ENCODE peak calls at places on chromosomes 7 and 10, in six cellular contexts. B is heart left ventricle; R is activated CD4-positive, alpha-beta T cell treated with anti-CD3 and anti-CD28 coated beads, Interleukin-2, amount 10 ng/mL, durations not matched to agents 7 days and 5 days; Y is stimulated activated naive B cell treated with anti-CD40 and anti-IgM and Interleukin-4, amounts not matched to agents 10 μg/mL and 1 μg/mL and 100 μg/mL, for 72 hours; G is germinal center; I is osteocyte. Q is an unnamed sample.

GRCh38 chr10:96413151-96413787 is 54.5 kb upstream of the OPALIN start:
- DNase-seq in B (no peak), R (no peak), Y (no peak), G (no peak), I (peak), Q (no peak)

GRCh38 chr10:74930962-74931361 is 104.6 kb downstream of the KAT6B start:
- DNase-seq in B (no peak), R (no peak), Y (no peak), G (no peak), I (no peak), Q (no peak)

GRCh38 chr10:72783290-72783689 is 91.3 kb downstream of the MCU start:
- DNase-seq in B (no peak), R (no peak), Y (no peak), G (no peak), I (no peak), Q (peak)

GRCh38 chr10:93542358-93542791 is 24.1 kb upstream of the FFAR4 start:
- DNase-seq in B (peak), R (no peak), Y (no peak), G (no peak), I (no peak), Q (no peak)

GRCh38 chr10:108582387-108582786 is 1340.9 kb downstream of the XPNPEP1 start:
- DNase-seq in B (no peak), R (no peak), Y (no peak), G (no peak), I (no peak), Q (no peak)

GRCh38 chr7:130943336-130943901 is 209.4 kb upstream of the KLF14 start:
- DNase-seq in B (no peak), R (no peak), Y (no peak), G (peak), I (no peak), Q (peak)

GRCh38 chr7:22657479-22657878 is 69.5 kb upstream of the IL6 start:
- DNase-seq in B (no peak), R (peak), Y (no peak), G (no peak), I (no peak), Q (no peak)

GRCh38 chr10:92475357-92475868 is 98.5 kb downstream of the IDE start:
- DNase-seq in B (no peak), R (no peak), Y (no peak), G (no peak), I (no peak), Q (no peak)

GRCh38 chr10:118968482-118968881 is 61.0 kb upstream of the NANOS1 start:
- DNase-seq in B (no peak), R (no peak), Y (no peak), G (no peak), I (no peak), Q (no peak)

GRCh38 chr7:50069613-50070012 is 23.4 kb downstream of the ZPBP start:
- DNase-seq in B (no peak), R (peak), Y (peak), G (no peak), I (no peak), Q (peak)

GRCh38 chr7:116231543-116232401 is 21.4 kb downstream of the TES start:
- DNase-seq in B (no peak), R (no peak), Y (no peak), G (no peak), I (no peak), Q (no peak)

GRCh38 chr7:149369497-149369896 is 91.4 kb downstream of the ZNF777 start:
- DNase-seq in B (no peak), R (no peak), Y (no peak), G (no peak), I (no peak), Q (peak)

GRCh38 chr7:93559624-93560491 is 14.7 kb downstream of the CALCR start:
- DNase-seq in B (no peak), R (no peak), Y (no peak), G (no peak), I (no peak), Q (no peak)

GRCh38 chr7:119374436-119374835 is 898.5 kb upstream of the KCND2 start:
- DNase-seq in B (no peak), R (no peak), Y (no peak), G (no peak), I (no peak), Q (no peak)

GRCh38 chr7:120738816-120739215 is 119.1 kb downstream of the TSPAN12 start:
- DNase-seq in B (no peak), R (no peak), Y (no peak), G (no peak), I (no peak), Q (no peak)

GRCh38 chr10:12589271-12589670 is 239.9 kb downstream of the CAMK1D start:
- DNase-seq in B (no peak), R (no peak), Y (no peak), G (no peak), I (no peak), Q (no peak)

GRCh38 chr7:163298-163695 is 29.1 kb upstream of the FAM20C start:
- DNase-seq in B (no peak), R (no peak), Y (no peak), G (no peak), I (no peak), Q (no peak)

GRCh38 chr7:99440195-99440594 is 1.5 kb downstream of the CPSF4 start:
- DNase-seq in B (no peak), R (no peak), Y (no peak), G (no peak), I (no peak), Q (peak)

GRCh38 chr10:81018898-81019890 is 481.5 kb downstream of the SH2D4B start:
- DNase-seq in B (no peak), R (peak), Y (no peak), G (no peak), I (no peak), Q (peak)

GRCh38 chr7:13933536-13933935 is 55.9 kb downstream of the ETV1 start:
- DNase-seq in B (no peak), R (no peak), Y (no peak), G (no peak), I (no peak), Q (no peak)